ENCODE peak calls at places on chromosomes 16 and 17, in five cellular contexts. S is GM12892, F is GM23338, Y is GM12878, A is HL-60. D is an unnamed sample.

GRCh38 chr16:13012591-13012990 is 111.2 kb downstream of the SHISA9 start:
- DNase-seq in S (no peak), F (peak), Y (no peak), A (no peak), D (no peak)

GRCh38 chr17:8844229-8845218 is 22.9 kb downstream of the PIK3R6 start:
- DNase-seq in S (no peak), F (no peak), Y (no peak), A (no peak), D (no peak)

GRCh38 chr17:81341347-81342061 is 46.4 kb upstream of the SLC38A10 start:
- DNase-seq in S (no peak), F (peak), Y (no peak), A (no peak), D (no peak)

GRCh38 chr17:55451203-55451641 is 29.6 kb upstream of the MMD start:
- DNase-seq in S (no peak), F (no peak), Y (no peak), A (no peak), D (no peak)

GRCh38 chr17:28726396-28726911 is 421 bp upstream of the TLCD1 start:
- DNase-seq in S (peak), F (peak), Y (no peak), A (no peak), D (no peak)

GRCh38 chr17:17229416-17230098 is 7.4 kb downstream of the FLCN start:
- DNase-seq in S (no peak), F (no peak), Y (no peak), A (no peak), D (no peak)

GRCh38 chr17:7426896-7427488 is 1.6 kb downstream of the SPEM2 start:
- DNase-seq in S (no peak), F (no peak), Y (no peak), A (no peak), D (no peak)

GRCh38 chr16:77683845-77684526 is 38.3 kb upstream of the NUDT7 start:
- DNase-seq in S (no peak), F (no peak), Y (no peak), A (no peak), D (no peak)

GRCh38 chr17:62162898-62163297 is 97.8 kb upstream of the MED13 start:
- DNase-seq in S (no peak), F (no peak), Y (no peak), A (no peak), D (no peak)

GRCh38 chr17:50288306-50288705 is 14.0 kb downstream of the TMEM92 start:
- DNase-seq in S (no peak), F (no peak), Y (no peak), A (no peak), D (no peak)

GRCh38 chr17:50289268-50289667 is 15.0 kb downstream of the TMEM92 start:
- DNase-seq in S (no peak), F (no peak), Y (no peak), A (no peak), D (no peak)

GRCh38 chr17:50292465-50292864 is 18.2 kb downstream of the TMEM92 start:
- DNase-seq in S (no peak), F (no peak), Y (no peak), A (no peak), D (no peak)

GRCh38 chr17:50285941-50286340 is 11.7 kb downstream of the TMEM92 start:
- DNase-seq in S (no peak), F (no peak), Y (no peak), A (no peak), D (no peak)

GRCh38 chr17:50290074-50290702 is 15.9 kb downstream of the TMEM92 start:
- DNase-seq in S (no peak), F (no peak), Y (no peak), A (peak), D (no peak)
- TF ChIP-seq POLR2AphosphoS5 in S (no peak), F (no peak), Y (no peak), A (peak), D (no peak)

GRCh38 chr17:77356109-77356689 is 215.4 kb downstream of the SEC14L1 start:
- DNase-seq in S (no peak), F (no peak), Y (no peak), A (no peak), D (no peak)
- TF ChIP-seq POLR2AphosphoS5 in S (no peak), F (no peak), Y (no peak), A (no peak), D (no peak)

DNA sequence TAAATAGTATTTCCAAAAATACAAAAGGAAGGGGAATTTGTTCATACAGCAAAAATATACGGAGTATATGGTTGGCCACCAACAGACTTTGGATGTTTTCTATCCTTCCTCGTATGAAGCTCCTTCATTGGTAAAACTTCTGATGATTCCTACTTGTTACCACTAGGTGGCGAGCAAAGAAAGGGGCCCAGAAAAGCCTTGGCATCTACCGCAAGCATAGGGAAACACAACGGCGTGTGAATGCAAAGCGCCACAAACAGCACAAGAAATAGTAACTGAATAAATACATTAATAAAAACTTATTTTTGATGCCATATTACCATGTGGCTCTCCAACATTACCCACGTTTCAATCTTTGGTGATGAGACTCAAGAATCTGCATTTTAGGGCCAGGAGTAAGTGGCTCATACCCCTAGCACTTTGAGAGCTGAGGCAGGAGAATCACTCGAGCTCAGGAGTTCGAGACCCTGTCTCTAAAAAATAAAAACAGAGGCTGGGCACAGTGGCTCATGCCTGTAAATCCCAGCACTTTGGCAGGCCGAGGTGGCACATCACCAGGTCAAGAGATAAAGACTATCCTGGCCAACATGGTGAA is 34.5 kb downstream of the YWHAE start:
- DNase-seq in S (peak), F (peak), Y (peak), A (no peak), D (peak)
- TF ChIP-seq POLR2AphosphoS5 in S (no peak), F (no peak), Y (no peak), A (no peak), D (no peak)

DNA sequence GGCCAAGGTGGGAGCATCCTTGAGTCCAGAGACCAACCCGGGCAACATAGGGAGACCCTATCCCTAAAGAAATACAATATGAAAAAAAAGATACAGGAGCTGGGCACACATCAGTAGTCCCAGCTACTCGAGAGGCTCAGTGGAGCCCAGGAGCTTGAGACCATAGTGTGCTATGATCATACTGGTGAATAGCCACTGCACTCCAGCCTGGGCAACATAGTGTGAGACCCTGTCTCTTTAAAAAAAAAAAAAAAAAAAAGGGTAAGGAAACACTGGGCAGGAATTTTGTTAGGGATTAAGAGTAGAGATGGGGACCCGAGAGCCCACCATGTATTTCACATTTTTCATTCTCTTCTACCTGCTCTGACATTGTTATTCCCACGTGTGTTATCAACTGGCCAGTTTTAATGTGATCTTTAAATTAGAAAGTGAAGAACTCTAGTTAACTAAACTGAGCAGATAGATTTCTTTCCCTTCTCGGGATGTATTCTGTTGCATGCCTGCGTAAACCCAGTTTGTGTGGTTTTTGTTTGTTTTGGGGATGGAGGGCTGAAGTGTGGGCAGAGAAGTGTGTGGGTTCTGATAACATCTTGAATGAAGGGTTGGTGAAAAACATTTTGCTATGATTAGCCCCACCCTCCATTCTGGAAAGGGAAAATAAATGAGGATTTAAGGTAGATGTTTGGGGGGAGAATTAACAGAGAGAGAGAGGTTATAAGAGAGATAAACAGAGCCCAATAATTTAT is 17.2 kb upstream of the SNTB2 start:
- DNase-seq in S (no peak), F (no peak), Y (no peak), A (no peak), D (no peak)
- TF ChIP-seq POLR2AphosphoS5 in S (no peak), F (no peak), Y (no peak), A (no peak), D (no peak)

DNA sequence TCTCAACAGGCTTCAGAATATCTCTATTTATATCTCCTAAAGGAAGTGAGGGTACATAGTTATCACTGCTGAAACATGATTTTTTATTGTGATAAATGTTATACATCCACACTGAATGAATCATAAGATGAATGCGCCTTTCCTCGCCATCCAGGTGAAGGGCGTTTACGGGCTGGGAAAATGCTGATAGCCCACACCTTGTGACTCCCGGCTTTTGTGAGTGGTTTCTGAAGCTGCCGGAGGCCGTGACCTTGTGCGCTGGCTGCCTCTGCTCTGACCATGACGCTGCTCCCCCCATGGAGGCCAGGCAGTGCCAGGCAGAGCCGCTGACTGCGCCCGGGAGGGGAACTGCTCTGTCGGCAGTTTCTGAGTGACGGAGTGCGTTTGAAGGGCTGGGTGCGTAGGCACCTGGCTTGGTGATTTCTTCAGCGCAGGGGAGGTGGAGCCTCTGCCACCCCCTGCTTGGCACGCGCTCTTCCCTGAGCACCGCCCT is 97.2 kb downstream of the RAP1GAP2 start:
- DNase-seq in S (no peak), F (no peak), Y (no peak), A (no peak), D (no peak)
- TF ChIP-seq POLR2AphosphoS5 in S (no peak), F (no peak), Y (no peak), A (no peak), D (no peak)